ENCODE peak calls at places on chromosome 2, in ten cellular contexts. F is HEK293T; P is WERI-Rb-1; Q is GDM1; C is amniotic stem cell; Z is stimulated activated CD4-positive, alpha-beta T cell treated with anti-CD3 and anti-CD28 coated beads, Interleukin-2, amount 100 ng/mL, for 48 hours; J is GM13976; N is H7; A is glutamatergic neuron; W is psoas muscle. R is an unnamed sample.

GRCh38 chr2:66233981-66234380 is 200.9 kb upstream of the MEIS1 start:
- DNase-seq in Z (no peak), W (no peak), Q (no peak), J (no peak), N (no peak), P (no peak), F (no peak), A (no peak), C (no peak), R (no peak)

GRCh38 chr2:219727771-219728429 is 100.5 kb downstream of the SLC4A3 start:
- DNase-seq in F (peak; percentile 17), Z (no peak), Q (no peak), J (no peak), P (no peak), W (peak; percentile 28), C (no peak), A (no peak), N (no peak), R (no peak)

GRCh38 chr2:65367517-65367916 is 64.9 kb downstream of the SPRED2 start:
- DNase-seq in N (no peak), A (no peak), C (peak; percentile 92), Z (no peak), J (no peak), P (no peak), W (no peak), Q (no peak), F (no peak), R (peak; percentile 93)

GRCh38 chr2:67445652-67446268 is 48.6 kb downstream of the ETAA1 start:
- DNase-seq in P (no peak), W (no peak), Z (no peak), F (no peak), A (no peak), J (no peak), C (no peak), Q (no peak), N (no peak), R (no peak)

GRCh38 chr2:26237868-26238267 is 6.6 kb downstream of the HADHA start:
- DNase-seq in N (no peak), W (no peak), Z (no peak), J (no peak), F (no peak), A (no peak), C (no peak), P (no peak), Q (no peak), R (no peak)

GRCh38 chr2:218234487-218234886 is 17.5 kb downstream of the ARPC2 start:
- DNase-seq in P (no peak), F (no peak), N (no peak), A (no peak), W (no peak), J (no peak), Z (no peak), C (no peak), Q (no peak), R (no peak)

GRCh38 chr2:120857422-120857821 is 121.8 kb downstream of the GLI2 start:
- DNase-seq in Q (no peak), C (no peak), Z (no peak), F (no peak), N (no peak), W (no peak), J (no peak), A (peak; percentile 3), P (no peak), R (no peak)

GRCh38 chr2:178429336-178429735 is 21.6 kb downstream of the PRKRA start:
- DNase-seq in Z (no peak), C (no peak), P (no peak), N (no peak), F (no peak), W (no peak), A (no peak), J (no peak), Q (no peak), R (no peak)

GRCh38 chr2:196413821-196414274 is 225.7 kb upstream of the CCDC150 start:
- DNase-seq in C (no peak), W (no peak), A (peak; percentile 31), P (no peak), J (peak; percentile 58), Z (no peak), F (no peak), Q (no peak), N (no peak), R (no peak)

GRCh38 chr2:105287692-105288091 is 41.8 kb downstream of the TGFBRAP1 start:
- DNase-seq in W (peak; percentile 22), P (peak; percentile 50), A (peak; percentile 53), Z (peak; percentile 19), C (no peak), J (peak; percentile 56), N (peak; percentile 71), F (peak; percentile 57), Q (no peak), R (no peak)

GRCh38 chr2:101427743-101428142 is 40.4 kb upstream of the CREG2 start:
- DNase-seq in P (no peak), Q (no peak), W (no peak), Z (no peak), F (no peak), N (no peak), A (no peak), C (no peak), J (no peak), R (no peak)

GRCh38 chr2:98013407-98014042 is 17.8 kb upstream of the TMEM131 start:
- DNase-seq in J (peak; percentile 46), W (no peak), P (no peak), Z (peak; percentile 24), Q (no peak), C (no peak), N (no peak), A (no peak), F (no peak), R (no peak)

GRCh38 chr2:73838889-73839539 is 10.3 kb downstream of the STAMBP start:
- DNase-seq in Z (no peak), N (no peak), C (no peak), F (no peak), J (no peak), W (no peak), Q (no peak), A (no peak), P (no peak), R (no peak)

GRCh38 chr2:23562143-23562542 is 177.2 kb downstream of the KLHL29 start:
- DNase-seq in P (no peak), Q (no peak), C (no peak), A (no peak), W (no peak), J (no peak), N (peak; percentile 54), F (no peak), Z (no peak), R (no peak)

GRCh38 chr2:161947394-161947793 is 126.6 kb downstream of the DPP4 start:
- DNase-seq in A (no peak), F (no peak), C (no peak), Q (no peak), J (no peak), N (no peak), P (no peak), W (no peak), Z (no peak), R (no peak)

GRCh38 chr2:113179446-113180045 is 5.8 kb downstream of the PSD4 start:
- DNase-seq in C (no peak), J (no peak), P (no peak), A (no peak), Z (no peak), W (no peak), F (no peak), Q (no peak), N (no peak), R (no peak)

GRCh38 chr2:118923371-118923770 is 18.6 kb upstream of the MARCO start:
- DNase-seq in J (no peak), W (no peak), A (no peak), Z (no peak), P (no peak), C (no peak), N (no peak), Q (no peak), F (no peak), R (no peak)

GRCh38 chr2:38201784-38202183 is 125.8 kb upstream of the CYP1B1 start:
- DNase-seq in W (no peak), N (no peak), J (no peak), Z (no peak), F (no peak), P (no peak), Q (no peak), C (no peak), A (no peak), R (no peak)

GRCh38 chr2:111618577-111618930 is 265.4 kb downstream of the ANAPC1 start:
- DNase-seq in W (peak; percentile 25), C (no peak), Z (no peak), J (no peak), Q (no peak), N (no peak), P (no peak), F (no peak), A (no peak), R (no peak)